ENCODE peak calls at places on chromosomes 5 and 9, in five cellular contexts. Y, C, S, J and K are unnamed samples.

GRCh38 chr9:85483214-85483613 is 258.5 kb downstream of the AGTPBP1 start:
- DNase-seq in Y (no peak), C (no peak), S (no peak), J (no peak), K (no peak)

GRCh38 chr9:91567642-91568274 is 144.1 kb upstream of the NFIL3 start:
- DNase-seq in Y (no peak), C (no peak), S (no peak), J (no peak), K (no peak)

GRCh38 chr5:174755103-174755502 is 30.7 kb downstream of the MSX2 start:
- DNase-seq in Y (no peak), C (no peak), S (no peak), J (peak; percentile 22), K (no peak)

GRCh38 chr9:18587988-18588387 is 114.0 kb downstream of the ADAMTSL1 start:
- DNase-seq in Y (no peak), C (no peak), S (no peak), J (peak; percentile 88), K (no peak)

GRCh38 chr9:98318041-98318790 is 62.8 kb upstream of the TBC1D2 start:
- DNase-seq in Y (no peak), C (peak; percentile 80), S (no peak), J (no peak), K (no peak)

GRCh38 chr5:136819526-136820302 is 454.4 kb upstream of the TRPC7 start:
- DNase-seq in Y (no peak), C (no peak), S (no peak), J (no peak), K (no peak)

GRCh38 chr5:75052461-75053285 is at the start of gene GCNT4:
- DNase-seq in Y (peak; percentile 39), C (no peak), S (peak; percentile 48), J (peak; percentile 58), K (peak; percentile 75)

GRCh38 chr9:96490534-96491078 is 40.6 kb downstream of the HABP4 start:
- DNase-seq in Y (no peak), C (no peak), S (no peak), J (no peak), K (no peak)

GRCh38 chr5:124642148-124642547 is 104.3 kb downstream of the ZNF608 start:
- DNase-seq in Y (no peak), C (no peak), S (no peak), J (no peak), K (no peak)

GRCh38 chr5:114305402-114306207 is 56.3 kb upstream of the KCNN2 start:
- DNase-seq in Y (no peak), C (no peak), S (no peak), J (peak; percentile 16), K (no peak)
- TF ChIP-seq CTCF in Y (no peak), C (no peak), S (peak; percentile 65), J (peak; percentile 25), K (peak; percentile 66)

GRCh38 chr9:89945133-89945532 is 340.3 kb downstream of the GADD45G start:
- DNase-seq in Y (no peak), C (peak; percentile 28), S (no peak), J (no peak), K (no peak)
- TF ChIP-seq CTCF in Y (no peak), C (no peak), S (peak; percentile 38), J (no peak), K (peak; percentile 51)

GRCh38 chr5:91217859-91218258 is 165.3 kb downstream of the ARRDC3 start:
- DNase-seq in Y (no peak), C (no peak), S (no peak), J (no peak), K (no peak)

GRCh38 chr5:91221917-91222316 is 161.2 kb downstream of the ARRDC3 start:
- DNase-seq in Y (no peak), C (no peak), S (no peak), J (no peak), K (no peak)

GRCh38 chr5:91219141-91219802 is 163.8 kb downstream of the ARRDC3 start:
- DNase-seq in Y (peak; percentile 64), C (no peak), S (no peak), J (peak; percentile 81), K (no peak)

GRCh38 chr5:91222482-91222881 is 160.6 kb downstream of the ARRDC3 start:
- DNase-seq in Y (no peak), C (no peak), S (no peak), J (no peak), K (no peak)

GRCh38 chr5:91219803-91220371 is 163.2 kb downstream of the ARRDC3 start:
- DNase-seq in Y (no peak), C (no peak), S (no peak), J (no peak), K (no peak)
- TF ChIP-seq CTCF in Y (no peak), C (no peak), S (peak; percentile 36), J (no peak), K (peak; percentile 54)

GRCh38 chr9:35835216-35835604 is 6.2 kb downstream of the TMEM8B start:
- DNase-seq in Y (no peak), C (peak; percentile 82), S (no peak), J (no peak), K (no peak)
- TF ChIP-seq CTCF in Y (no peak), C (no peak), S (peak; percentile 42), J (no peak), K (peak; percentile 46)